ENCODE peak calls at places on chromosomes 12 and 14, in four cellular contexts. One of them, this sample, is unnamed. For H3K27me3, the result is how much of the 10 kb centered on the place peaks cover.

GRCh38 chr12:130121246-130122005 is 40.8 kb upstream of the FZD10 start:
- DNase-seq in heart right ventricle: no peak
- DNase-seq in AG04450: no peak
- DNase-seq in WERI-Rb-1: no peak
- DNase-seq in this sample: no peak

GRCh38 chr14:52413729-52414453 is 99.8 kb downstream of the PTGER2 start:
- DNase-seq in heart right ventricle: no peak
- DNase-seq in AG04450: no peak
- DNase-seq in WERI-Rb-1: no peak
- DNase-seq in this sample: no peak

GRCh38 chr14:92494512-92494911 is 19.1 kb upstream of the RIN3 start:
- DNase-seq in heart right ventricle: no peak
- DNase-seq in AG04450: no peak
- DNase-seq in WERI-Rb-1: no peak
- DNase-seq in this sample: no peak

GRCh38 chr12:57276935-57277563 is 26.1 kb upstream of the STAC3 start:
- DNase-seq in heart right ventricle: no peak
- DNase-seq in AG04450: no peak
- DNase-seq in WERI-Rb-1: no peak
- DNase-seq in this sample: no peak

GRCh38 chr14:53411110-53411509 is 258.0 kb upstream of the DDHD1 start:
- DNase-seq in heart right ventricle: no peak
- DNase-seq in AG04450: peak
- DNase-seq in WERI-Rb-1: no peak
- DNase-seq in this sample: no peak

GRCh38 chr14:106605548-106606448 is 1079.4 kb downstream of the TMEM121 start:
- DNase-seq in heart right ventricle: peak
- DNase-seq in AG04450: no peak
- DNase-seq in WERI-Rb-1: peak
- DNase-seq in this sample: no peak

GRCh38 chr14:65791551-65791981 is 379.0 kb downstream of the FUT8 start:
- DNase-seq in heart right ventricle: no peak
- DNase-seq in AG04450: no peak
- DNase-seq in WERI-Rb-1: no peak
- DNase-seq in this sample: no peak

GRCh38 chr14:103093856-103094405 is 594 bp upstream of the EXOC3L4 start:
- DNase-seq in heart right ventricle: peak
- DNase-seq in AG04450: no peak
- DNase-seq in WERI-Rb-1: no peak
- DNase-seq in this sample: peak

GRCh38 chr14:99538275-99538674 is 57.1 kb downstream of the CCNK start:
- DNase-seq in heart right ventricle: no peak
- DNase-seq in AG04450: no peak
- DNase-seq in WERI-Rb-1: no peak
- DNase-seq in this sample: no peak

GRCh38 chr12:113480336-113480688 is 8.6 kb upstream of the LHX5 start:
- DNase-seq in heart right ventricle: no peak
- DNase-seq in AG04450: no peak
- DNase-seq in WERI-Rb-1: no peak
- DNase-seq in this sample: no peak
- H3K27me3 ChIP-seq in heart right ventricle: half or more
- H3K27me3 ChIP-seq in AG04450: under half
- H3K27me3 ChIP-seq in WERI-Rb-1: half or more
- H3K27me3 ChIP-seq in this sample: half or more

GRCh38 chr12:90253142-90253541 is 544.5 kb upstream of the ATP2B1 start:
- DNase-seq in heart right ventricle: no peak
- DNase-seq in AG04450: no peak
- DNase-seq in WERI-Rb-1: no peak
- DNase-seq in this sample: no peak

GRCh38 chr12:90257927-90258624 is 549.4 kb upstream of the ATP2B1 start:
- DNase-seq in heart right ventricle: no peak
- DNase-seq in AG04450: no peak
- DNase-seq in WERI-Rb-1: no peak
- DNase-seq in this sample: no peak

GRCh38 chr12:90250041-90250440 is 541.4 kb upstream of the ATP2B1 start:
- DNase-seq in heart right ventricle: no peak
- DNase-seq in AG04450: no peak
- DNase-seq in WERI-Rb-1: no peak
- DNase-seq in this sample: no peak

GRCh38 chr12:90250766-90251165 is 542.1 kb upstream of the ATP2B1 start:
- DNase-seq in heart right ventricle: no peak
- DNase-seq in AG04450: no peak
- DNase-seq in WERI-Rb-1: no peak
- DNase-seq in this sample: no peak

DNA sequence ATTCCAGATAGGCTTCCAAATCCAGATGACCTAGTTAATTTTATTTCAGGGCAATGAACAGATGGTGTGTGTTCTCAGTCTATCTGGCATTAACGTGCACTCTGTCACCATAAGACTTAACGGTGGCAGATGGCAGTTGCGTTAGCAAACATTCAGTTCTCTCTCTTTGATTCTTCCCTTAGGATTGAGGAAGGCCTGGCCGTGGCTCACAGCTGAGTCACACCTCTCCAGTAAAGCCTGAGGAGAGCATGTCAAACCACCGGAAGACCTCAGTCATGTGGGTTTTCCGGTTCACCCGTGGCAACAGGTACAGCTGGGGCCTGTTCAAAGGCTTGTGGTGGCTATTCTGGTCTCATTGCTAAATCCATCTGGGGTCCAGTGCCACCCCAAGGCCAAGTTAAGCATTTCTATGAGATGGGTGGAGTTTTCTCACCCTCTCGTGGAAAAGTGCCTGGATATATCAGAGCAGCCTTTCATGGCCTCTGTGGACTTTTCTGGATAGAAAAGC is 545.1 kb upstream of the ATP2B1 start:
- DNase-seq in heart right ventricle: peak
- DNase-seq in AG04450: peak
- DNase-seq in WERI-Rb-1: peak
- DNase-seq in this sample: peak
- TF ChIP-seq CTCF in heart right ventricle: no peak
- TF ChIP-seq CTCF in AG04450: peak
- TF ChIP-seq CTCF in WERI-Rb-1: peak
- TF ChIP-seq CTCF in this sample: no peak

DNA sequence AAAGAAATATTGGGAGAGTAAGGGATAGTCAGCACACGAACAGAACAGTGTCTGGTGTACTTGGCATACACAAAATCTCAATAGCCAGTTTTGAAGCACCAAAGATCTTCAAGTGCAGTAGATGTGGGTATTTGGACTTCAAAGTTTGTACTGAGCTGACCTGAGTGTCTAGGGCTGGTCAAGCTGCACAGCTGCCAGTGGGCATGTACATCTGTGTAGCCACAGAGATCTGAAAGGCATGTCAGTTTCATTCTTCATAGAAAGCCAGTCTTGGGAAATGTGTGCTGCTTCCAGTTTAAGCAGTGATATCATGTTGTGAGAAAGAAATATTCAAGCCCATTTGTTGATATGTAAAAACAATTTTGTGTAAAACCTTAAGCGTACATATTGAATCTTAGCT is 279.0 kb upstream of the SYT10 start:
- DNase-seq in heart right ventricle: no peak
- DNase-seq in AG04450: no peak
- DNase-seq in WERI-Rb-1: no peak
- DNase-seq in this sample: no peak
- H3K27me3 ChIP-seq in heart right ventricle: under half
- H3K27me3 ChIP-seq in AG04450: under half
- H3K27me3 ChIP-seq in WERI-Rb-1: under half
- H3K27me3 ChIP-seq in this sample: under half

DNA sequence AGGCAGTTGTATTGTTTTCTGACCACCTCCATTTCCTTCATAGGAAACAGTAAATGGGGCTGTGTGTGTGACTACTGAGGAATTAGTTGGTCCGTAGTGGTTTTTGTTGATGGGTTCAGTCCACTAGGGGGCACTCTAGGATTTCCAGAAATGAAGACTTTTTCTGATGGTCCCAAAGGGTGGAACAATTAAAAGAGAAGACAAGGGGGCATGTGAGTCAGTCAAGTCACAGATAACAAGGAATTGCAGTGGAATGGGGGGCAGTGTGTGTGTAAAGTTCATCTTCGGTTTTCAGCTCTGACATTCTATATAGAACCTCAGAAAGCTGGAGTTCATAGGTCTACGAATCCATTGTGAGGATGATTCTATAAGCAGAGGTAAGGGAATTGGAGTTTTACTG is 186.6 kb upstream of the OR4E1 start:
- DNase-seq in heart right ventricle: no peak
- DNase-seq in AG04450: no peak
- DNase-seq in WERI-Rb-1: peak
- DNase-seq in this sample: no peak
- TF ChIP-seq CTCF in heart right ventricle: no peak
- TF ChIP-seq CTCF in AG04450: peak
- TF ChIP-seq CTCF in WERI-Rb-1: peak
- TF ChIP-seq CTCF in this sample: no peak

GRCh38 chr12:7444076-7444475 is at the start of gene CD163L1:
- DNase-seq in heart right ventricle: no peak
- DNase-seq in AG04450: no peak
- DNase-seq in WERI-Rb-1: no peak
- DNase-seq in this sample: no peak

GRCh38 chr12:7444537-7444936 is 584 bp upstream of the CD163L1 start:
- DNase-seq in heart right ventricle: no peak
- DNase-seq in AG04450: no peak
- DNase-seq in WERI-Rb-1: no peak
- DNase-seq in this sample: no peak

GRCh38 chr12:7441216-7441615 is 2.7 kb downstream of the CD163L1 start:
- DNase-seq in heart right ventricle: no peak
- DNase-seq in AG04450: no peak
- DNase-seq in WERI-Rb-1: no peak
- DNase-seq in this sample: no peak

GRCh38 chr12:7434670-7435069 is 9.3 kb downstream of the CD163L1 start:
- DNase-seq in heart right ventricle: no peak
- DNase-seq in AG04450: no peak
- DNase-seq in WERI-Rb-1: no peak
- DNase-seq in this sample: no peak

GRCh38 chr12:7439579-7440505 is 4.1 kb downstream of the CD163L1 start:
- DNase-seq in heart right ventricle: peak
- DNase-seq in AG04450: peak
- DNase-seq in WERI-Rb-1: no peak
- DNase-seq in this sample: peak
- H3K27me3 ChIP-seq in heart right ventricle: under half
- H3K27me3 ChIP-seq in AG04450: under half
- H3K27me3 ChIP-seq in WERI-Rb-1: under half
- H3K27me3 ChIP-seq in this sample: under half

GRCh38 chr14:83838221-83838620 is 1691.7 kb upstream of the FLRT2 start:
- DNase-seq in heart right ventricle: no peak
- DNase-seq in AG04450: no peak
- DNase-seq in WERI-Rb-1: no peak
- DNase-seq in this sample: no peak
- TF ChIP-seq CTCF in heart right ventricle: no peak
- TF ChIP-seq CTCF in AG04450: no peak
- TF ChIP-seq CTCF in WERI-Rb-1: no peak
- TF ChIP-seq CTCF in this sample: no peak

This sample was measured in heart left ventricle.